ENCODE peak calls at places on chromosomes 12 and 14, in seven cellular contexts. One of them, this sample, is unnamed.

GRCh38 chr14:74508292-74508731 is 14.7 kb downstream of the ISCA2 start:
- DNase-seq in GM20000: no peak
- DNase-seq in HTR-8/SVneo: no peak
- DNase-seq in activated naive CD8-positive, alpha-beta T cell treated with anti-CD3 and anti-CD28 coated beads for 36 hours: no peak
- DNase-seq in NCI-H1092: no peak
- DNase-seq in myocyte: no peak
- DNase-seq in T-helper 2 cell: no peak
- DNase-seq in this sample: no peak

GRCh38 chr12:33205986-33206385 is 233.6 kb downstream of the SYT10 start:
- DNase-seq in T-helper 2 cell: no peak
- DNase-seq in myocyte: no peak
- DNase-seq in NCI-H1092: no peak
- DNase-seq in GM20000: no peak
- DNase-seq in activated naive CD8-positive, alpha-beta T cell treated with anti-CD3 and anti-CD28 coated beads for 36 hours: no peak
- DNase-seq in HTR-8/SVneo: no peak
- DNase-seq in this sample: no peak

GRCh38 chr12:40714636-40715035 is 22.4 kb downstream of the CNTN1 start:
- DNase-seq in GM20000: no peak
- DNase-seq in T-helper 2 cell: no peak
- DNase-seq in myocyte: no peak
- DNase-seq in activated naive CD8-positive, alpha-beta T cell treated with anti-CD3 and anti-CD28 coated beads for 36 hours: no peak
- DNase-seq in NCI-H1092: no peak
- DNase-seq in HTR-8/SVneo: no peak
- DNase-seq in this sample: no peak

GRCh38 chr12:48824112-48824511 is 5.8 kb downstream of the CACNB3 start:
- DNase-seq in T-helper 2 cell: no peak
- DNase-seq in GM20000: no peak
- DNase-seq in HTR-8/SVneo: no peak
- DNase-seq in myocyte: no peak
- DNase-seq in activated naive CD8-positive, alpha-beta T cell treated with anti-CD3 and anti-CD28 coated beads for 36 hours: no peak
- DNase-seq in NCI-H1092: no peak
- DNase-seq in this sample: no peak

GRCh38 chr12:68601767-68602166 is 8.9 kb upstream of the RAP1B start:
- DNase-seq in myocyte: no peak
- DNase-seq in NCI-H1092: no peak
- DNase-seq in GM20000: no peak
- DNase-seq in HTR-8/SVneo: no peak
- DNase-seq in T-helper 2 cell: no peak
- DNase-seq in activated naive CD8-positive, alpha-beta T cell treated with anti-CD3 and anti-CD28 coated beads for 36 hours: no peak
- DNase-seq in this sample: no peak

GRCh38 chr14:106733771-106734170 is 1207.4 kb downstream of the TMEM121 start:
- DNase-seq in NCI-H1092: no peak
- DNase-seq in T-helper 2 cell: no peak
- DNase-seq in myocyte: no peak
- DNase-seq in GM20000: no peak
- DNase-seq in HTR-8/SVneo: no peak
- DNase-seq in activated naive CD8-positive, alpha-beta T cell treated with anti-CD3 and anti-CD28 coated beads for 36 hours: no peak
- DNase-seq in this sample: no peak

GRCh38 chr12:82627799-82628198 is 58.9 kb upstream of the TMTC2 start:
- DNase-seq in T-helper 2 cell: no peak
- DNase-seq in GM20000: peak
- DNase-seq in NCI-H1092: peak
- DNase-seq in myocyte: peak
- DNase-seq in activated naive CD8-positive, alpha-beta T cell treated with anti-CD3 and anti-CD28 coated beads for 36 hours: no peak
- DNase-seq in HTR-8/SVneo: peak
- DNase-seq in this sample: no peak

GRCh38 chr12:47234576-47235141 is 154.9 kb upstream of the AMIGO2 start:
- DNase-seq in NCI-H1092: no peak
- DNase-seq in myocyte: no peak
- DNase-seq in HTR-8/SVneo: no peak
- DNase-seq in GM20000: no peak
- DNase-seq in T-helper 2 cell: no peak
- DNase-seq in activated naive CD8-positive, alpha-beta T cell treated with anti-CD3 and anti-CD28 coated beads for 36 hours: no peak
- DNase-seq in this sample: no peak

GRCh38 chr12:110449799-110450497 is at the start of gene ARPC3:
- DNase-seq in HTR-8/SVneo: peak
- DNase-seq in T-helper 2 cell: peak
- DNase-seq in myocyte: peak
- DNase-seq in GM20000: peak
- DNase-seq in activated naive CD8-positive, alpha-beta T cell treated with anti-CD3 and anti-CD28 coated beads for 36 hours: peak
- DNase-seq in NCI-H1092: peak
- DNase-seq in this sample: no peak

GRCh38 chr12:70007687-70008086 is 182.7 kb downstream of the MYRFL start:
- DNase-seq in T-helper 2 cell: no peak
- DNase-seq in myocyte: no peak
- DNase-seq in GM20000: no peak
- DNase-seq in activated naive CD8-positive, alpha-beta T cell treated with anti-CD3 and anti-CD28 coated beads for 36 hours: no peak
- DNase-seq in HTR-8/SVneo: no peak
- DNase-seq in NCI-H1092: no peak
- DNase-seq in this sample: no peak

GRCh38 chr14:93231129-93231979 is 24.3 kb downstream of the UBR7 start:
- DNase-seq in T-helper 2 cell: no peak
- DNase-seq in GM20000: no peak
- DNase-seq in activated naive CD8-positive, alpha-beta T cell treated with anti-CD3 and anti-CD28 coated beads for 36 hours: no peak
- DNase-seq in myocyte: peak
- DNase-seq in NCI-H1092: peak
- DNase-seq in HTR-8/SVneo: no peak
- DNase-seq in this sample: no peak

GRCh38 chr14:75047506-75047905 is 3.8 kb downstream of the MLH3 start:
- DNase-seq in GM20000: no peak
- DNase-seq in activated naive CD8-positive, alpha-beta T cell treated with anti-CD3 and anti-CD28 coated beads for 36 hours: no peak
- DNase-seq in myocyte: no peak
- DNase-seq in HTR-8/SVneo: no peak
- DNase-seq in NCI-H1092: no peak
- DNase-seq in T-helper 2 cell: no peak
- DNase-seq in this sample: no peak

GRCh38 chr12:55996201-55996714 is 818 bp upstream of the SUOX start:
- DNase-seq in T-helper 2 cell: peak
- DNase-seq in NCI-H1092: peak
- DNase-seq in GM20000: peak
- DNase-seq in myocyte: peak
- DNase-seq in HTR-8/SVneo: peak
- DNase-seq in activated naive CD8-positive, alpha-beta T cell treated with anti-CD3 and anti-CD28 coated beads for 36 hours: peak
- DNase-seq in this sample: no peak

GRCh38 chr14:27392153-27392552 is 794.3 kb upstream of the NOVA1 start:
- DNase-seq in T-helper 2 cell: no peak
- DNase-seq in GM20000: no peak
- DNase-seq in activated naive CD8-positive, alpha-beta T cell treated with anti-CD3 and anti-CD28 coated beads for 36 hours: no peak
- DNase-seq in myocyte: no peak
- DNase-seq in HTR-8/SVneo: no peak
- DNase-seq in NCI-H1092: no peak
- DNase-seq in this sample: no peak

GRCh38 chr14:31270196-31270772 is 62.7 kb upstream of the HECTD1 start:
- DNase-seq in HTR-8/SVneo: no peak
- DNase-seq in NCI-H1092: no peak
- DNase-seq in GM20000: no peak
- DNase-seq in activated naive CD8-positive, alpha-beta T cell treated with anti-CD3 and anti-CD28 coated beads for 36 hours: peak
- DNase-seq in myocyte: no peak
- DNase-seq in T-helper 2 cell: no peak
- DNase-seq in this sample: no peak

GRCh38 chr12:109833307-109834189 is at the start of gene TRPV4:
- DNase-seq in NCI-H1092: no peak
- DNase-seq in T-helper 2 cell: no peak
- DNase-seq in GM20000: no peak
- DNase-seq in HTR-8/SVneo: peak
- DNase-seq in activated naive CD8-positive, alpha-beta T cell treated with anti-CD3 and anti-CD28 coated beads for 36 hours: no peak
- DNase-seq in myocyte: peak
- DNase-seq in this sample: no peak

GRCh38 chr12:71195338-71195896 is 37.6 kb upstream of the TSPAN8 start:
- DNase-seq in NCI-H1092: no peak
- DNase-seq in GM20000: no peak
- DNase-seq in T-helper 2 cell: no peak
- DNase-seq in HTR-8/SVneo: no peak
- DNase-seq in activated naive CD8-positive, alpha-beta T cell treated with anti-CD3 and anti-CD28 coated beads for 36 hours: no peak
- DNase-seq in myocyte: no peak
- DNase-seq in this sample: no peak

GRCh38 chr12:108821407-108822397 is 35.7 kb downstream of the SSH1 start:
- DNase-seq in myocyte: no peak
- DNase-seq in GM20000: peak
- DNase-seq in NCI-H1092: no peak
- DNase-seq in HTR-8/SVneo: no peak
- DNase-seq in activated naive CD8-positive, alpha-beta T cell treated with anti-CD3 and anti-CD28 coated beads for 36 hours: peak
- DNase-seq in T-helper 2 cell: no peak
- DNase-seq in this sample: no peak

GRCh38 chr12:132214906-132215643 is 70.8 kb downstream of the NOC4L start:
- DNase-seq in HTR-8/SVneo: no peak
- DNase-seq in GM20000: no peak
- DNase-seq in activated naive CD8-positive, alpha-beta T cell treated with anti-CD3 and anti-CD28 coated beads for 36 hours: no peak
- DNase-seq in myocyte: no peak
- DNase-seq in T-helper 2 cell: no peak
- DNase-seq in NCI-H1092: no peak
- DNase-seq in this sample: no peak

GRCh38 chr14:94850332-94851211 is 80.7 kb upstream of the GSC start:
- DNase-seq in myocyte: no peak
- DNase-seq in activated naive CD8-positive, alpha-beta T cell treated with anti-CD3 and anti-CD28 coated beads for 36 hours: no peak
- DNase-seq in T-helper 2 cell: no peak
- DNase-seq in HTR-8/SVneo: no peak
- DNase-seq in GM20000: no peak
- DNase-seq in NCI-H1092: peak
- DNase-seq in this sample: no peak

GRCh38 chr14:79056879-79057278 is 886.7 kb downstream of the NRXN3 start:
- DNase-seq in activated naive CD8-positive, alpha-beta T cell treated with anti-CD3 and anti-CD28 coated beads for 36 hours: no peak
- DNase-seq in GM20000: no peak
- DNase-seq in NCI-H1092: no peak
- DNase-seq in T-helper 2 cell: no peak
- DNase-seq in HTR-8/SVneo: no peak
- DNase-seq in myocyte: no peak
- DNase-seq in this sample: no peak

This sample was measured in epithelial cell of proximal tubule.